ENCODE peak calls at places on chromosomes 1 and 21, in eight cellular contexts. One of them, this sample, is unnamed.

GRCh38 chr1:3408751-3409266 is 45.7 kb upstream of the ARHGEF16 start:
- DNase-seq in HepG2: no peak
- DNase-seq in adrenal gland: no peak
- DNase-seq in transverse colon: no peak
- DNase-seq in H54: no peak
- DNase-seq in IMR-90: no peak
- DNase-seq in heart left ventricle: no peak
- DNase-seq in ovary: no peak
- DNase-seq in this sample: no peak

GRCh38 chr1:21319447-21320407 is 29.5 kb upstream of the ECE1 start:
- DNase-seq in HepG2: no peak
- DNase-seq in adrenal gland: no peak
- DNase-seq in transverse colon: no peak
- DNase-seq in H54: no peak
- DNase-seq in IMR-90: no peak
- DNase-seq in heart left ventricle: no peak
- DNase-seq in ovary: peak; percentile 67
- DNase-seq in this sample: peak; percentile 76

GRCh38 chr21:45258476-45258875 is 29.2 kb downstream of the POFUT2 start:
- DNase-seq in HepG2: peak; percentile 29
- DNase-seq in adrenal gland: no peak
- DNase-seq in transverse colon: no peak
- DNase-seq in H54: no peak
- DNase-seq in IMR-90: no peak
- DNase-seq in heart left ventricle: no peak
- DNase-seq in ovary: peak; percentile 8
- DNase-seq in this sample: no peak

GRCh38 chr1:23202263-23202749 is 15.0 kb downstream of the HTR1D start:
- DNase-seq in HepG2: no peak
- DNase-seq in adrenal gland: no peak
- DNase-seq in transverse colon: no peak
- DNase-seq in H54: no peak
- DNase-seq in IMR-90: peak; percentile 73
- DNase-seq in heart left ventricle: no peak
- DNase-seq in ovary: no peak
- DNase-seq in this sample: no peak

GRCh38 chr1:14352897-14353296 is 245.6 kb upstream of the KAZN start:
- DNase-seq in HepG2: no peak
- DNase-seq in adrenal gland: no peak
- DNase-seq in transverse colon: no peak
- DNase-seq in H54: no peak
- DNase-seq in IMR-90: no peak
- DNase-seq in heart left ventricle: no peak
- DNase-seq in ovary: no peak
- DNase-seq in this sample: no peak

GRCh38 chr1:219774386-219774785 is 154.0 kb downstream of the SLC30A10 start:
- DNase-seq in HepG2: no peak
- DNase-seq in adrenal gland: no peak
- DNase-seq in transverse colon: no peak
- DNase-seq in H54: no peak
- DNase-seq in IMR-90: no peak
- DNase-seq in heart left ventricle: no peak
- DNase-seq in ovary: no peak
- DNase-seq in this sample: no peak

GRCh38 chr21:41478319-41479177 is 29.4 kb downstream of the TMPRSS2 start:
- DNase-seq in HepG2: no peak
- DNase-seq in adrenal gland: no peak
- DNase-seq in transverse colon: no peak
- DNase-seq in H54: no peak
- DNase-seq in IMR-90: no peak
- DNase-seq in heart left ventricle: no peak
- DNase-seq in ovary: no peak
- DNase-seq in this sample: no peak

GRCh38 chr21:41112740-41113692 is 54.9 kb upstream of the BACE2 start:
- DNase-seq in HepG2: no peak
- DNase-seq in adrenal gland: no peak
- DNase-seq in transverse colon: no peak
- DNase-seq in H54: peak; percentile 49
- DNase-seq in IMR-90: peak; percentile 79
- DNase-seq in heart left ventricle: no peak
- DNase-seq in ovary: no peak
- DNase-seq in this sample: peak; percentile 54

GRCh38 chr1:244388961-244389360 is 62.7 kb downstream of the ADSS2 start:
- DNase-seq in HepG2: no peak
- DNase-seq in adrenal gland: no peak
- DNase-seq in transverse colon: no peak
- DNase-seq in H54: no peak
- DNase-seq in IMR-90: peak; percentile 54
- DNase-seq in heart left ventricle: no peak
- DNase-seq in ovary: no peak
- DNase-seq in this sample: no peak

GRCh38 chr1:151325646-151326429 is 1.4 kb downstream of the PI4KB start:
- DNase-seq in HepG2: no peak
- DNase-seq in adrenal gland: peak; percentile 37
- DNase-seq in transverse colon: no peak
- DNase-seq in H54: no peak
- DNase-seq in IMR-90: peak; percentile 44
- DNase-seq in heart left ventricle: no peak
- DNase-seq in ovary: no peak
- DNase-seq in this sample: peak; percentile 39

GRCh38 chr1:53343831-53344668 is 16.2 kb upstream of the LRP8 start:
- DNase-seq in HepG2: no peak
- DNase-seq in adrenal gland: no peak
- DNase-seq in transverse colon: no peak
- DNase-seq in H54: no peak
- DNase-seq in IMR-90: peak; percentile 11
- DNase-seq in heart left ventricle: no peak
- DNase-seq in ovary: no peak
- DNase-seq in this sample: no peak

GRCh38 chr21:17585875-17586450 is 26.7 kb downstream of the BTG3 start:
- DNase-seq in HepG2: peak; percentile 41
- DNase-seq in adrenal gland: no peak
- DNase-seq in transverse colon: no peak
- DNase-seq in H54: peak; percentile 26
- DNase-seq in IMR-90: peak; percentile 62
- DNase-seq in heart left ventricle: no peak
- DNase-seq in ovary: no peak
- DNase-seq in this sample: peak; percentile 60

GRCh38 chr21:38289697-38290096 is 32.9 kb downstream of the KCNJ15 start:
- DNase-seq in HepG2: no peak
- DNase-seq in adrenal gland: peak; percentile 23
- DNase-seq in transverse colon: peak; percentile 16
- DNase-seq in H54: peak; percentile 61
- DNase-seq in IMR-90: peak; percentile 98
- DNase-seq in heart left ventricle: no peak
- DNase-seq in ovary: no peak
- DNase-seq in this sample: peak; percentile 5

DNA sequence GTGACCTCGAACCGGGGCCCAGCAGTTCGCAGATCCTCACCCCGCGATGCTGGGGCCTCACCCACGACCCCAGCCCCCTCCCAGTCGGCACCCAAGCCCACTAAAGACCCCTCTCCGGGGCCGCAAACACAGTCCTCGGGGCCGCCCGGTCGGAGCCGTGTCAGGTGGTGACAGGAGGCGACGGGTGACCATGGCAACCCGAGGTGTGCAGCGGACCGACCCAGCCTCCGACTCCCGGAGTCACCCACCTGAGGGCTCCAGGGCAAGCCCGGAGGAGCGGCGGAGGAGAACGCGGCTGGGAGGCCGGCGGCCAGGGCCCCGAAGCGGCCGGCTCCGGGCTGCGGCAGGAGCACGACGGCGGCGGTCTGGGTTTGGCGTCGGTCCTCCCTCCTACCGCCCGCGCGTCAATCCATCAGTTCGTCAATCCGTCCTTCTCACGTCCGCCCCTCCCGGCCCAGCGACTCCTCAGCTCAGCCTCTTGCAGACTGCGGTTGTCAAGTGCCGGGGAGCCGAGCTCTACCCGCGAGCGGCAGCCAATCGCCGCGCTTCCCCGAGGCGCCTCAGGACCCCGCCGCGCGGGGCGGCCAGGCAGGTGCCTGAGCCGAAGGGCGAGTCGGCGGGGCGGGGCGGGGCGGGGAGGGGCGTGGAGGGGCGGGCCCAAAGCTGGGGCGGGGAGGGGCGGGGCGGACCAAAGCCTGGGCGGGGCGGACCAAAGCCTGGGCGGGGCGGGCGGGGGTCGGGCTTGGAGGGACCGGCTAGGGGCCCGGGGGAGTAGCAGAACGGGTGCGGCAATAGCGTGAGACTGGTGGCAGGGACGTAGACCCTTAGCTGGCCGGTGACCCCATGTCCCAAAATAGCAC is at the start of gene WDR47:
- DNase-seq in HepG2: peak; percentile 84
- DNase-seq in adrenal gland: peak; percentile 96
- DNase-seq in transverse colon: peak; percentile 97
- DNase-seq in H54: peak; percentile 97
- DNase-seq in IMR-90: peak; percentile 93
- DNase-seq in heart left ventricle: peak; percentile 98
- DNase-seq in ovary: peak; percentile 92
- DNase-seq in this sample: peak; percentile 95
- TF ChIP-seq POLR2A in HepG2: peak; percentile 98
- TF ChIP-seq POLR2A in adrenal gland: peak; percentile 96
- TF ChIP-seq POLR2A in transverse colon: peak; percentile 95
- TF ChIP-seq POLR2A in H54: peak; percentile 98
- TF ChIP-seq POLR2A in IMR-90: peak; percentile 99
- TF ChIP-seq POLR2A in heart left ventricle: peak; percentile 81
- TF ChIP-seq POLR2A in ovary: peak; percentile 78
- TF ChIP-seq POLR2A in this sample: peak; percentile 87

DNA sequence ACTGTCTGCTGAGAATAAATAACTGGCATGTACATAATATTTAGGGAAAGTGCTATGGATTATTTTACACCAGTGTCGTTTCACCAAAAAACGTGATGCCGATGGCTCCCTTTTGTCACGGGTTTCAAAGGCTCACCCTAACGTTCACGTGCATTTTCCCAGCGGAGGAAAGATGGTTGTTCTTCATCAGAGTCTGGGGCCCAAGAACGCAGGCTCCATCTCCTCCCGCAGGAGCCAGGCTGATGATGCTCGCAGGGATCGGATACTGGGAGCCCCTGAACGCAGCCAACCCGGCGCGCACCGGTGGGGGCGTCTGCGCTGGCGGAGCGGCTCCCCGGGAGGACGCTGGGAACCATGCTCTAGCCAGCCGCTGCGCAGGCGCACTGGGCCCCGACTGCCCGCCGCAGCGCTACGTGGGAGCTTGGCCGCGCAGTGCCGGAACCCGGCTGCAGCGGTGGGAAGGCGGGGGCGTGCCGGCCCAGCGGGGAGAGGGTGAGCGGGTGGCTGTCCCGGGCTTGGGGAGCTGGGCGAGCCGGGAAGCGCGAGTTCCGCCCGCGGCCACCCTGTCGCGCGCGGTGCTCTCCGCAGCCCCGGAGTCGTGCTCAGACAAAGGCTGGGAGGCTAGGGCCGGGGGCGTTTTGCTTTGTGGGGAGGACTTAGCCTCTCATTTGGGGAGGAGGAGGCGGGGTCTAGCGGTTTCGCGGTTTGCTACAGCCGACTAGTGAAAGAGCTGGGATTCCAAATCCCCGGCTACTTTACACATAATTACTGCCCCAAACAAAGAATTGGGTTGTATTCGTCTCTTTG is at the start of gene ZFP69B:
- DNase-seq in HepG2: peak; percentile 85
- DNase-seq in adrenal gland: peak; percentile 87
- DNase-seq in transverse colon: peak; percentile 93
- DNase-seq in H54: peak; percentile 99
- DNase-seq in IMR-90: peak; percentile 92
- DNase-seq in heart left ventricle: peak; percentile 97
- DNase-seq in ovary: peak; percentile 95
- DNase-seq in this sample: peak; percentile 92
- TF ChIP-seq POLR2A in HepG2: peak; percentile 83
- TF ChIP-seq POLR2A in adrenal gland: no peak
- TF ChIP-seq POLR2A in transverse colon: peak; percentile 47
- TF ChIP-seq POLR2A in H54: peak; percentile 80
- TF ChIP-seq POLR2A in IMR-90: peak; percentile 73
- TF ChIP-seq POLR2A in heart left ventricle: no peak
- TF ChIP-seq POLR2A in ovary: no peak
- TF ChIP-seq POLR2A in this sample: peak; percentile 77

DNA sequence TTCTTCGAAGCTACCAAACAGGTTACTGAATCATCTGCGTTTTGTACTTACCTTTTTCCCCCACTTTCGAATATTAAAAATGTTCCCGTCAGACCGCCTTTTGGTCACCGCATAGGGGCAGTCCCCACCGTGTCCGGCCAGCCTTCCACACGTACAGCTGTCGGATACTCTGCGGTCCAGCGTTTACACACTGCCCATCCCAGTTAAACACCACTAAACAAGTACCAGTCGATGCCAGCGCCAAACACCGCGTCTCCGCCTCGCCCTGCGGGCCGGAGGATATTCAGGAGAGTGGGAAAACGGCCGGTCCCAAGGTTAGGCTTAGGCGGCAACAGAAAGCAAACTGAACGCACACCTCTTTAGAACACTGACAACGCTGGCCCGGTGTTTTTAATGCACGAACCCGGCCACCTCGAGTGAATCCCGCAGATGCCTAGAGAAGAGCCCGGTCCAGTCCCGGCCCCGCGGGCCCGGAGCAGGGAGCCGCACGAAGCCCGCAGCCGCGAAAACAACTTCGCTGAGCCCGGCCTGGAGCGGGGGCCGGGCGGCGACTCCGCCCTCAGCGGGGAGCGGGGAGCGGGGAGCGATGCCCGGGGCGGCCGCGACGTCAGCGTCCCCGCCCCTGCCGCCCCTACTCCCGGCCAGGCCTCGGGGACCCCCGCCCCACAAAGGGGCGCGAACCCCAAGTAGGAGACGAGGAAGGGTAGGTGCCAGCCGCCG is 730 bp upstream of the PHF13 start:
- DNase-seq in HepG2: peak; percentile 23
- DNase-seq in adrenal gland: peak; percentile 65
- DNase-seq in transverse colon: peak; percentile 69
- DNase-seq in H54: peak; percentile 42
- DNase-seq in IMR-90: peak; percentile 39
- DNase-seq in heart left ventricle: peak; percentile 70
- DNase-seq in ovary: peak; percentile 64
- DNase-seq in this sample: peak; percentile 67
- TF ChIP-seq POLR2A in HepG2: peak; percentile 15
- TF ChIP-seq POLR2A in adrenal gland: peak; percentile 34
- TF ChIP-seq POLR2A in transverse colon: peak; percentile 54
- TF ChIP-seq POLR2A in H54: peak; percentile 31
- TF ChIP-seq POLR2A in IMR-90: no peak
- TF ChIP-seq POLR2A in heart left ventricle: no peak
- TF ChIP-seq POLR2A in ovary: peak; percentile 45
- TF ChIP-seq POLR2A in this sample: peak; percentile 57

DNA sequence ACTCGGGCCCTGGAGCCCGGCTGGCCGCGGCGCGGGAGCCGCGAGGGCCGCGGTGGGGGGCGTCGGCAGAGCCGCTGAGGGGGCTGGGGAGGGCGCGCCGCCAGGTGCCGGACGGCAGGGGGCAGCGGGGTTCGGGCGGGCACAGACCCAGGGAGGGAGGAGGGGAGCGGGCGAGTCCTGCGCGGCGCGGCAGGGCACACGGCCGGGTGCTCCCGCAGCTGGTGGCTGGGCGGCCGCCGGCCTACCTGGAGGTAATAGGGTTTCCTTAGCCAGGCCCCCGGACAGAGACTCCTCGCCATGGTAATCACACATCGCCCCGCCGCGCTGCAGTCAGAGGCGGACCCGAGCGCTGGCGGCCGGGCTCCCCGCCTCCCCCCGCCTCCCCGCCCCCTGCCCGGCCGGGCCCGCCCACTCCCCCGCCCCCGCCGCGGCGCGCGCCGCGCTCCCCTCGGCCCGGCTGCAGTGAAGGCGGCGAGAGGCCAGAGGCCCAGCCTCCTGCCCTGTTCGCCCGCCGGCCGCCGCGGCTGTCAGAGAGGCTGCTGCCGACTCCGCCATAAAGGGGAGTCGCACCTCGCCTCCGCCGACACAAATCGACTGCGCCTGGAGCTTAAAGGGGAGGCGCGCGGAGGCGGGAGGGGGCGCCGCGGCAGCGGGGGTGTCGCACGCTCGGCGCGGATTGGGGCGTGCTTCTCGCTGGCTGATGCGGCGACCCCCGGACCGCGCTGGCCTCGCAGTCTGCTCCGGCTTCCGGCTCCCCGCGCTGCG is at the start of gene DIPK1A:
- DNase-seq in HepG2: peak; percentile 50
- DNase-seq in adrenal gland: peak; percentile 75
- DNase-seq in transverse colon: peak; percentile 82
- DNase-seq in H54: peak; percentile 56
- DNase-seq in IMR-90: peak; percentile 70
- DNase-seq in heart left ventricle: peak; percentile 90
- DNase-seq in ovary: peak; percentile 85
- DNase-seq in this sample: peak; percentile 74
- TF ChIP-seq POLR2A in HepG2: peak; percentile 64
- TF ChIP-seq POLR2A in adrenal gland: peak; percentile 64
- TF ChIP-seq POLR2A in transverse colon: peak; percentile 64
- TF ChIP-seq POLR2A in H54: peak; percentile 64
- TF ChIP-seq POLR2A in IMR-90: peak; percentile 60
- TF ChIP-seq POLR2A in heart left ventricle: no peak
- TF ChIP-seq POLR2A in ovary: peak; percentile 30
- TF ChIP-seq POLR2A in this sample: no peak